ENCODE peak calls at places on chromosome 17, in five cellular contexts. Q is trophoblast cell, L is IMR-90, V is H1, E is mesendoderm. J is an unnamed sample.

GRCh38 chr17:33291248-33292183 is 1.6 kb downstream of the ASIC2 start:
- DNase-seq in Q (peak), L (peak), V (peak), E (peak), J (peak)

GRCh38 chr17:28001149-28001548 is 41.3 kb upstream of the NLK start:
- DNase-seq in Q (no peak), L (no peak), V (no peak), E (no peak), J (no peak)

GRCh38 chr17:77287432-77288068 is 146.8 kb downstream of the SEC14L1 start:
- DNase-seq in Q (peak), L (peak), V (no peak), E (peak), J (peak)

GRCh38 chr17:29918922-29919856 is 10.8 kb downstream of the SSH2 start:
- DNase-seq in Q (peak), L (peak), V (no peak), E (peak), J (peak)

GRCh38 chr17:17781591-17782424 is 55.0 kb downstream of the SREBF1 start:
- DNase-seq in Q (no peak), L (peak), V (peak), E (peak), J (peak)

GRCh38 chr17:48752399-48753288 is 24.1 kb upstream of the HOXB13 start:
- DNase-seq in Q (no peak), L (no peak), V (no peak), E (no peak), J (no peak)

GRCh38 chr17:77427471-77427991 is 286.8 kb downstream of the SEC14L1 start:
- DNase-seq in Q (no peak), L (peak), V (no peak), E (no peak), J (peak)

GRCh38 chr17:4594406-4595349 is 10.3 kb downstream of the SMTNL2 start:
- DNase-seq in Q (peak), L (no peak), V (peak), E (peak), J (no peak)

GRCh38 chr17:37087683-37088082 is 138.9 kb downstream of the AATF start:
- DNase-seq in Q (no peak), L (no peak), V (no peak), E (no peak), J (no peak)

GRCh38 chr17:78127888-78128615 is 503 bp downstream of the TMC6 start:
- DNase-seq in Q (no peak), L (no peak), V (no peak), E (no peak), J (peak)

GRCh38 chr17:19331134-19331533 is 31.4 kb downstream of the B9D1 start:
- DNase-seq in Q (peak), L (peak), V (no peak), E (no peak), J (peak)

GRCh38 chr17:27569257-27569722 is 61.7 kb upstream of the LGALS9 start:
- DNase-seq in Q (peak), L (peak), V (peak), E (peak), J (no peak)

GRCh38 chr17:44071772-44072171 is 1.2 kb downstream of the G6PC3 start:
- DNase-seq in Q (peak), L (peak), V (no peak), E (peak), J (peak)

GRCh38 chr17:7445011-7445927 is at the start of gene CHRNB1:
- DNase-seq in Q (peak), L (peak), V (peak), E (peak), J (peak)

GRCh38 chr17:17533901-17534441 is 37.8 kb upstream of the RASD1 start:
- DNase-seq in Q (no peak), L (no peak), V (no peak), E (no peak), J (no peak)

GRCh38 chr17:81926451-81927144 is 937 bp downstream of the MAFG start:
- DNase-seq in Q (peak), L (peak), V (no peak), E (peak), J (peak)

GRCh38 chr17:75981019-75981615 is 2.1 kb downstream of the TEN1 start:
- DNase-seq in Q (peak), L (no peak), V (no peak), E (no peak), J (no peak)

GRCh38 chr17:58756246-58757161 is 850 bp downstream of the PPM1E start:
- DNase-seq in Q (peak), L (no peak), V (peak), E (peak), J (peak)

GRCh38 chr17:56499799-56500388 is 93.6 kb upstream of the NOG start:
- DNase-seq in Q (peak), L (peak), V (no peak), E (peak), J (peak)

GRCh38 chr17:8150194-8151119 is 1.7 kb downstream of the PER1 start:
- DNase-seq in Q (no peak), L (no peak), V (no peak), E (no peak), J (no peak)

GRCh38 chr17:72421128-72422092 is 300.6 kb downstream of the SOX9 start:
- DNase-seq in Q (peak), L (peak), V (no peak), E (peak), J (peak)

GRCh38 chr17:61259360-61259759 is 140.3 kb upstream of the TBX2 start:
- DNase-seq in Q (no peak), L (no peak), V (no peak), E (no peak), J (peak)

GRCh38 chr17:66776999-66777688 is 57.8 kb upstream of the CACNG5 start:
- DNase-seq in Q (no peak), L (peak), V (no peak), E (no peak), J (peak)

GRCh38 chr17:57357830-57358426 is 101.6 kb downstream of the MSI2 start:
- DNase-seq in Q (peak), L (no peak), V (no peak), E (no peak), J (no peak)

GRCh38 chr17:77872199-77872598 is 86.3 kb upstream of the TNRC6C start:
- DNase-seq in Q (no peak), L (no peak), V (no peak), E (no peak), J (no peak)

GRCh38 chr17:66276328-66276937 is 26.0 kb upstream of the PRKCA start:
- DNase-seq in Q (peak), L (peak), V (no peak), E (peak), J (peak)

GRCh38 chr17:44752953-44753861 is 5.6 kb upstream of the ADAM11 start:
- DNase-seq in Q (no peak), L (no peak), V (no peak), E (no peak), J (no peak)

GRCh38 chr17:37283414-37283961 is 92.3 kb upstream of the C17orf78 start:
- DNase-seq in Q (no peak), L (peak), V (no peak), E (no peak), J (no peak)

GRCh38 chr17:2487306-2487705 is 24.4 kb downstream of the METTL16 start:
- DNase-seq in Q (peak), L (no peak), V (no peak), E (no peak), J (no peak)

GRCh38 chr17:2483084-2483483 is 28.6 kb downstream of the METTL16 start:
- DNase-seq in Q (no peak), L (no peak), V (no peak), E (no peak), J (no peak)

GRCh38 chr17:2485543-2485942 is 26.1 kb downstream of the METTL16 start:
- DNase-seq in Q (peak), L (no peak), V (no peak), E (no peak), J (no peak)

GRCh38 chr17:2485970-2486369 is 25.7 kb downstream of the METTL16 start:
- DNase-seq in Q (no peak), L (no peak), V (no peak), E (no peak), J (no peak)

DNA sequence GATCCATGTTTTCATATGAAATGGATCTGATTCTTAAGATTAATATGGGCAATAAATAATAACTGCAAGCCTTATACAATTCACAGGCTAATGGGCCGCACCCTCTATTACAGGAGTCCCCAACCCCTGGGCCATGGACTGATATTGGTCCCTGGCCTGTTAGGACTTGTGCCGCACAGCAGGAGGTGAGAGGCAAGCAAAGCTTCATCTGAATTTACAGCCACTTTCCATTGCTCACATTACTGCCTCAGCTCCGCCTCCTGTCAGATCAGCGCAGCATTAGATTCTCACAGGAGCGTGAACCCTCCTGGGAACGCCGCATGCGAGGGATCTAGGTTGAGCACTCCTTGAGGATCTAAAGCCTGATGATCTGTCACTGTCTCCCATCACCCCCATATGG is 26.8 kb downstream of the METTL16 start:
- DNase-seq in Q (peak), L (no peak), V (peak), E (peak), J (no peak)
- H3K27ac ChIP-seq in Q (no peak), L (no peak), V (no peak), E (no peak), J (no peak)

GRCh38 chr17:50372708-50373556 is at the start of the genes EME1 and MRPL27:
- DNase-seq in Q (peak), L (peak), V (peak), E (peak), J (peak)
- H4K8ac ChIP-seq in Q (peak), L (peak), V (peak), E (peak), J (peak)

DNA sequence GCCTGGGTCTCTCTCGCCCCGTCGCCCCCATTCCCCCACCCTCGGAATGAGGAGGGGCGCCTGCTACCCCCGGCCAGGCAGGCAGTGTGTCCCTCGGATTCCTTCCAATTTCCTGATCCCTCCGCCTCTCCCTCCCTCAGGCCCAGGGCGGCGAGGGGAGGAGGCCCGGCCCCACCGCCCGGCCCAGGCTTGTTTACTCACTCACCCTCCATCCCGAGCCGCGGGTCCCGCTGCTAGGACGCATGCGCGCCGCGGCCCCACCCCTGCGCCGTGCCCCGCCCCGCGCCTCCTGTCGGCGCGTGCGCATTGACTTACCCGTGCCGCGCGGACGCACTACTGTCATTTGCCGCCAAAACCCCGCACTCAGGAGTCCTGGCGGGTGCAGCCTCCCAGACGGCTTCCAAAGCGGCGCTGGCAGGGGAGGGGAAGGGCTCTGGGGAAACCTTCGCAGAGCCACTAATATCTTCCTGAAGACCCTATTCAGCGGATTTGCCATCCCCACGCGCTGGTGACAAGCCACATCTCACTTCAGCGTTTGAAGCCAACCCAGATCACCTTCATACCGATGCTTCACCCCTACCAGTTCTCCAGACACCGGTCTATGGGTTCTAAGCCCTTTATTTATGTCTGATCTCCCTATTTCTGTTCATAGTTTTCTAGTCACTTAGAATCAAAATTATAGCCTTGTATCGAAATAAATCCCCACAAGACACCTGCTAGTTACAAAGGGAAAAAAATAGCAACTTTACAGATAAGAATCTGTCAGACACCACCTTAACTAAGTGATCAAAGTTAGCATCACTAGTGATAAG is at the start of gene EZH1:
- DNase-seq in Q (peak), L (peak), V (peak), E (peak), J (peak)
- H2BK5ac ChIP-seq in Q (no peak), L (peak), V (peak), E (no peak), J (no peak)

GRCh38 chr17:80693511-80693910 is 148.9 kb downstream of the RPTOR start:
- DNase-seq in Q (no peak), L (no peak), V (no peak), E (no peak), J (no peak)
- H3K27ac ChIP-seq in Q (no peak), L (no peak), V (peak), E (no peak), J (no peak)

GRCh38 chr17:31002047-31002446 is 31.2 kb downstream of the RNF135 start:
- DNase-seq in Q (no peak), L (no peak), V (no peak), E (no peak), J (no peak)
- H4K8ac ChIP-seq in Q (no peak), L (no peak), V (no peak), E (no peak), J (no peak)

GRCh38 chr17:83053021-83053778 is 26.2 kb upstream of the METRNL start:
- DNase-seq in Q (no peak), L (peak), V (peak), E (no peak), J (peak)
- H2BK5ac ChIP-seq in Q (no peak), L (no peak), V (no peak), E (no peak), J (no peak)

GRCh38 chr17:42423766-42424165 is 710 bp upstream of the CAVIN1 start:
- DNase-seq in Q (no peak), L (no peak), V (no peak), E (no peak), J (no peak)
- H3K27ac ChIP-seq in Q (no peak), L (peak), V (no peak), E (no peak), J (peak)

GRCh38 chr17:70484050-70484449 is 314.7 kb downstream of the KCNJ2 start:
- DNase-seq in Q (no peak), L (no peak), V (no peak), E (no peak), J (no peak)
- H4K8ac ChIP-seq in Q (no peak), L (no peak), V (no peak), E (no peak), J (no peak)